ENCODE peak calls at places on chromosomes 6 and 20, in eight cellular contexts. R, P, T, G, K, S, H and I are unnamed samples.
A peak's percentile ranks its signal among the peaks of the same experiment; 100 is the strongest.

GRCh38 chr6:137510923-137511322 is 16.7 kb upstream of the OLIG3 start:
- DNase-seq in R (no peak), P (no peak), T (no peak), G (no peak), K (no peak), S (no peak), H (no peak), I (no peak)

GRCh38 chr20:61252601-61253263 is 671 bp downstream of the CDH4 start:
- DNase-seq in R (no peak), P (no peak), T (no peak), G (no peak), K (peak; percentile 48), S (peak; percentile 25), H (no peak), I (no peak)

GRCh38 chr6:151374024-151374423 is 17.3 kb downstream of the ZBTB2 start:
- DNase-seq in R (no peak), P (no peak), T (no peak), G (no peak), K (no peak), S (peak; percentile 22), H (no peak), I (no peak)

GRCh38 chr6:100559859-100560258 is 95.1 kb upstream of the SIM1 start:
- DNase-seq in R (no peak), P (no peak), T (no peak), G (no peak), K (no peak), S (no peak), H (no peak), I (no peak)

GRCh38 chr6:159691133-159691962 is 1.7 kb downstream of the SOD2 start:
- DNase-seq in R (no peak), P (peak; percentile 50), T (no peak), G (no peak), K (no peak), S (no peak), H (peak; percentile 55), I (peak; percentile 85)

GRCh38 chr20:50561379-50562078 is 51.3 kb downstream of the PTPN1 start:
- DNase-seq in R (no peak), P (peak; percentile 75), T (peak; percentile 10), G (no peak), K (no peak), S (no peak), H (peak; percentile 89), I (no peak)

GRCh38 chr6:85798934-85799490 is 156.3 kb upstream of the SYNCRIP start:
- DNase-seq in R (no peak), P (no peak), T (no peak), G (no peak), K (no peak), S (no peak), H (no peak), I (no peak)

GRCh38 chr6:148502083-148502772 is 159.6 kb downstream of the SASH1 start:
- DNase-seq in R (no peak), P (no peak), T (no peak), G (no peak), K (no peak), S (no peak), H (no peak), I (no peak)

GRCh38 chr20:7851031-7851490 is 89.2 kb downstream of the HAO1 start:
- DNase-seq in R (no peak), P (no peak), T (no peak), G (no peak), K (no peak), S (no peak), H (peak; percentile 69), I (no peak)

GRCh38 chr6:76466286-76466685 is 393.8 kb upstream of the IMPG1 start:
- DNase-seq in R (no peak), P (no peak), T (no peak), G (no peak), K (no peak), S (no peak), H (no peak), I (no peak)

GRCh38 chr20:46330072-46330763 is 21.9 kb upstream of the CDH22 start:
- DNase-seq in R (no peak), P (no peak), T (no peak), G (no peak), K (no peak), S (no peak), H (no peak), I (no peak)